ENCODE peak calls at places on chromosomes 7 and 10, in seven cellular contexts. P is brain microvascular endothelial cell, T is hepatocyte, B is MG63, A is heart right ventricle, V is cardiac fibroblast, W is left lung. J is an unnamed sample.

GRCh38 chr7:131231381-131232220 is 96.1 kb upstream of the MKLN1 start:
- DNase-seq in P (peak), W (no peak), V (peak), A (peak), T (no peak), B (no peak), J (no peak)

GRCh38 chr7:18770154-18770807 is 274.7 kb downstream of the HDAC9 start:
- DNase-seq in W (no peak), B (no peak), A (no peak), P (peak), V (peak), T (no peak), J (peak)

GRCh38 chr7:55058314-55058713 is 39.5 kb downstream of the EGFR start:
- DNase-seq in A (no peak), V (no peak), P (no peak), T (no peak), W (no peak), B (no peak), J (no peak)

GRCh38 chr10:12588091-12588850 is 238.9 kb downstream of the CAMK1D start:
- DNase-seq in V (no peak), P (no peak), B (no peak), T (no peak), A (no peak), W (no peak), J (no peak)

GRCh38 chr7:98120559-98120958 is 13.9 kb downstream of the LMTK2 start:
- DNase-seq in P (no peak), B (no peak), A (peak), V (peak), T (no peak), W (no peak), J (no peak)

GRCh38 chr10:97065128-97065527 is 120.6 kb downstream of the SLIT1 start:
- DNase-seq in V (no peak), B (peak), T (no peak), W (no peak), A (no peak), P (no peak), J (no peak)

GRCh38 chr7:23893172-23893941 is 183.3 kb downstream of the STK31 start:
- DNase-seq in T (peak), W (no peak), V (peak), P (peak), A (no peak), B (no peak), J (no peak)

GRCh38 chr10:109668703-109669102 is 254.6 kb downstream of the XPNPEP1 start:
- DNase-seq in W (no peak), P (no peak), T (no peak), B (no peak), A (no peak), V (no peak), J (no peak)

GRCh38 chr7:2245883-2246679 is 4.1 kb downstream of the NUDT1 start:
- DNase-seq in V (peak), W (peak), A (no peak), B (no peak), P (no peak), T (no peak), J (no peak)

GRCh38 chr7:75776295-75776971 is 4.4 kb upstream of the CCL26 start:
- DNase-seq in A (no peak), B (peak), P (peak), T (no peak), W (no peak), V (peak), J (no peak)

GRCh38 chr10:72889391-72889831 is 4.1 kb upstream of the OIT3 start:
- DNase-seq in T (no peak), A (no peak), W (no peak), P (no peak), V (peak), B (no peak), J (peak)

GRCh38 chr10:4264466-4264865 is 479.5 kb upstream of the KLF6 start:
- DNase-seq in V (no peak), P (no peak), A (no peak), T (no peak), W (no peak), B (no peak), J (no peak)
- H3K4me3 ChIP-seq in V (no peak), P (no peak), A (no peak), T (no peak), W (no peak), B (no peak), J (no peak)

DNA sequence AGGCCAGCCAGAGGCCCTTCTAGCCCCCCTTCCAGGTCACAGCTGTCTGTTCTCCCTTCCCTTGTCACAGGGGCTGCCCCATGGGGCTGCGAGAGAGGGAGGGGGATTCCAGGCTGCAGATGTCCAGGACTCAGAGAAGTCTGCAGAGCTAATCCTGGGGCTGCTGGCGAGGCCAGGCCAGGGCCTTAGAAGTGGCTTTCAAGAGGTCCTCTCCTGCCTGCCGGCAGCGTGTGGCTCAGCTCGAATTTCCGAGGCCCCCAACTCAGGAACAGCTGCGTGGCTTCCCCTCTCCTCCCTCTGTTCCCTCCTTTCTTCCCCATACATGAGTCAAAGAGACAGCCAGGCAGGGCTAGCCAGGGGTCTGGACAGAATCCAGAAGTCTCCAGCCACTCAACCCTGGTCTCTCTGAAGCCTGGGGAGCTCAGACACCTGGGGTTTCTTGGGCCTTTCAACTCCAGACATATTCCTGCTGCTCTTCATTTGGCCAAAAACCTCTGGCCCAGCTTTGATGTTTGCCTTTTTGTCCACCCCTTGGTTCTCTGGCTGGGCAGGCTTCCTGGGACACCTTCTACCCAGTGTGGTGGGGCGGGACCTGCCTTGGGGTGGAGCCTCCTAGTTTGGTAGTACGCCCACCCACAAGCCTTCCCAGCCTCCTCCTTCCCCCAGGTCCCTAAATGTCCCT is 21.8 kb upstream of the EIF5AL1 start:
- DNase-seq in B (peak), W (no peak), V (peak), A (peak), T (peak), P (no peak), J (no peak)
- H3K4me3 ChIP-seq in B (no peak), W (no peak), V (no peak), A (no peak), T (no peak), P (no peak), J (no peak)

GRCh38 chr10:61897671-61898434 is 3.6 kb upstream of the ARID5B start:
- DNase-seq in B (peak), W (no peak), P (peak), T (peak), A (peak), V (peak), J (peak)

GRCh38 chr10:61896854-61897661 is 4.4 kb upstream of the ARID5B start:
- DNase-seq in W (peak), T (peak), B (peak), P (peak), A (peak), V (peak), J (peak)

GRCh38 chr10:61899045-61899444 is 2.5 kb upstream of the ARID5B start:
- DNase-seq in T (no peak), V (peak), W (no peak), B (no peak), A (no peak), P (peak), J (peak)

GRCh38 chr10:61899663-61899996 is 1.9 kb upstream of the ARID5B start:
- DNase-seq in W (no peak), B (no peak), P (no peak), T (no peak), V (no peak), A (no peak), J (no peak)

DNA sequence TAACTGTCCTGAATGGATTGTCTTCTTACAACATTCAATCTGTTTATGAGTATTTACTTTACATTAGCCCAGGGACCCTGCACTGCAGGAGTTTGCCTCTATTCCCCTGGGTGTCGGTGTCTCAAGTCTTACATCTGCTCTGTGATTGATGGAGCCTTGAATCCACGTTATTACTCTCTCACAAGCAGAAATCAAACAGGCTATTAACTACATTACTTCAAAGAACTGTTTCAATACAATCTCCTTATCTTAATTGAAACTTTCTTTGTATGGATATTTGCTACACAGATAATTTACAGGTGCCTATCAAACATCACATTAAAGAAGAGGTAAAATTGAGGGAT is 3.1 kb upstream of the ARID5B start:
- DNase-seq in T (no peak), P (no peak), A (no peak), V (no peak), B (no peak), W (no peak), J (no peak)
- H3K4me3 ChIP-seq in T (no peak), P (no peak), A (no peak), V (no peak), B (no peak), W (no peak), J (no peak)

GRCh38 chr7:3436746-3437145 is 135.7 kb downstream of the SDK1 start:
- DNase-seq in B (no peak), W (no peak), V (peak), T (no peak), A (no peak), P (peak), J (peak)
- H3K4me3 ChIP-seq in B (no peak), W (no peak), V (no peak), T (no peak), A (no peak), P (no peak), J (no peak)

DNA sequence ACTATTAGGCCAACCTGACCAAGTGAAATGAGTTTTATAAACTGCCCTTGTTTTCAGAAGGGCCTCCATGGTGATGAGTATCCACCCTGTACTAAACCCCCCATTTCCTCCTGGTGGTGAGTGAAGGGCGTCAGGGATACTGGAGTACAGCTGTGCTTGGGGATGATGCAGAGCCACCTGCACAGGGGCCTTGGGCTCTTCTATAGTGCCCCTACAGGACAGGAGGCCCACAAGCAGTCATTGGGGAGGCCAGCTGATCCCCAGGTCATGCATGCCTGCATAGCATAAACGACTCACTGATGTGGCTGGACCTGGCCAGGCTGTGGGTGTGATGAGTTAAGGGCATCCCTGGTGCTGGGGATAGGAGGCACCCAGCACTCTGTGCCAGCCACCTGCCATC is 114.1 kb upstream of the CELF2 start:
- DNase-seq in V (no peak), B (no peak), T (no peak), W (peak), A (no peak), P (no peak), J (no peak)
- H3K4me3 ChIP-seq in V (no peak), B (no peak), T (no peak), W (no peak), A (no peak), P (no peak), J (no peak)

GRCh38 chr10:121664671-121665070 is 66.4 kb upstream of the FGFR2 start:
- DNase-seq in P (no peak), T (no peak), V (no peak), W (no peak), B (no peak), A (no peak), J (no peak)

GRCh38 chr10:121669010-121669366 is 70.7 kb upstream of the FGFR2 start:
- DNase-seq in W (no peak), A (no peak), T (no peak), P (no peak), V (no peak), B (no peak), J (no peak)

GRCh38 chr10:121665809-121666208 is 67.6 kb upstream of the FGFR2 start:
- DNase-seq in V (no peak), T (no peak), W (no peak), P (no peak), A (no peak), B (no peak), J (no peak)

GRCh38 chr10:121667948-121668335 is 69.7 kb upstream of the FGFR2 start:
- DNase-seq in B (no peak), A (no peak), V (peak), T (no peak), W (no peak), P (no peak), J (no peak)

GRCh38 chr10:121668336-121669009 is 70.2 kb upstream of the FGFR2 start:
- DNase-seq in P (no peak), W (no peak), B (peak), T (peak), V (peak), A (peak), J (peak)
- H3K4me3 ChIP-seq in P (no peak), W (no peak), B (no peak), T (no peak), V (no peak), A (no peak), J (no peak)

DNA sequence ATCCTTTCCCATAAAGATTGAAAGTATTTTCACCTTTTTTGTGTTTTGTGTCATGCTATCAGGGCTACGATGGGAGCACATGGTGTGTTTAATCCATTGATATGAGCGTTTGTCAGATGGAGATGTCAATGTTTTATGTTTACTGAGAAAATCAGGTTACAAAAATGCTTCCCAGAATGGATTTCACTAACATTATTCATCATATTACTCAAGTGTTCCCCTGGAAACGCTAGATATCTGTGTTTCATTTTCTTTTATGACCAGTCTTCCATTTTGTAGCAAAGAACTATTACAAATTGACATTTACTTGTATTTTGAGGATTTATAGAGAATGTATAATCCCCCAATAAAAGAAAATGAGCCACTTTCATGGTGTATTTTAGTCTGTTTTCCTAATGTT is 293.5 kb upstream of the AKR1E2 start:
- DNase-seq in A (no peak), V (peak), T (no peak), B (no peak), P (peak), W (no peak), J (no peak)
- H3K4me3 ChIP-seq in A (no peak), V (no peak), T (no peak), B (no peak), P (no peak), W (no peak), J (no peak)

GRCh38 chr10:132271458-132272011 is 36.2 kb downstream of the STK32C start:
- DNase-seq in T (no peak), V (no peak), A (no peak), P (no peak), B (no peak), W (peak), J (no peak)

GRCh38 chr10:132270256-132270655 is 37.5 kb downstream of the STK32C start:
- DNase-seq in A (no peak), T (no peak), W (peak), B (no peak), V (no peak), P (no peak), J (no peak)

GRCh38 chr10:132270721-132271457 is 36.9 kb downstream of the STK32C start:
- DNase-seq in B (no peak), P (no peak), V (no peak), W (peak), A (no peak), T (no peak), J (no peak)

GRCh38 chr10:132272061-132272766 is 35.5 kb downstream of the STK32C start:
- DNase-seq in V (peak), A (no peak), T (peak), P (no peak), B (peak), W (peak), J (no peak)

GRCh38 chr10:132269286-132270230 is 38.2 kb downstream of the STK32C start:
- DNase-seq in P (no peak), W (peak), A (no peak), B (no peak), T (no peak), V (no peak), J (no peak)
- H3K4me3 ChIP-seq in P (no peak), W (no peak), A (no peak), B (no peak), T (no peak), V (no peak), J (no peak)

J was measured in endothelial cell of umbilical vein.